ENCODE peak calls at places on chromosomes 7 and 10, in five cellular contexts. V is H1, M is IMR-90, B is HepG2, Z is SK-N-SH. X is an unnamed sample.

GRCh38 chr10:95363303-95363912 is 72.6 kb upstream of the PDLIM1 start:
- DNase-seq in V (no peak), M (peak), B (peak), Z (peak), X (peak)

GRCh38 chr7:124462249-124462648 is 303.3 kb downstream of the GPR37 start:
- DNase-seq in V (no peak), M (peak), B (no peak), Z (no peak), X (no peak)

GRCh38 chr10:13816195-13816926 is 229.6 kb downstream of the PRPF18 start:
- DNase-seq in V (no peak), M (peak), B (no peak), Z (no peak), X (no peak)

GRCh38 chr7:110856704-110857103 is 234.2 kb upstream of the LRRN3 start:
- DNase-seq in V (no peak), M (peak), B (peak), Z (no peak), X (no peak)

GRCh38 chr7:102860351-102860811 is 52.4 kb upstream of the LRRC17 start:
- DNase-seq in V (no peak), M (peak), B (peak), Z (peak), X (no peak)

GRCh38 chr7:151711906-151712771 is 164.8 kb downstream of the PRKAG2 start:
- DNase-seq in V (no peak), M (no peak), B (no peak), Z (no peak), X (no peak)

GRCh38 chr7:27611043-27611442 is 51.6 kb downstream of the HIBADH start:
- DNase-seq in V (no peak), M (peak), B (no peak), Z (no peak), X (no peak)

GRCh38 chr10:121654021-121654545 is 55.8 kb upstream of the FGFR2 start:
- DNase-seq in V (no peak), M (no peak), B (no peak), Z (no peak), X (no peak)

GRCh38 chr7:45594780-45595535 is 20.8 kb downstream of the ADCY1 start:
- DNase-seq in V (no peak), M (no peak), B (no peak), Z (no peak), X (no peak)

GRCh38 chr10:78772083-78772482 is 296.7 kb upstream of the ZMIZ1 start:
- DNase-seq in V (no peak), M (no peak), B (no peak), Z (no peak), X (no peak)

GRCh38 chr10:113991091-113991860 is 52.4 kb upstream of the ADRB1 start:
- DNase-seq in V (no peak), M (no peak), B (no peak), Z (no peak), X (no peak)

GRCh38 chr7:67916571-67916970 is 919.9 kb downstream of the TYW1 start:
- DNase-seq in V (no peak), M (no peak), B (no peak), Z (no peak), X (no peak)

GRCh38 chr10:32239770-32240169 is 107.2 kb downstream of the EPC1 start:
- DNase-seq in V (no peak), M (peak), B (no peak), Z (no peak), X (no peak)

GRCh38 chr10:125355657-125356056 is 195.3 kb upstream of the CTBP2 start:
- DNase-seq in V (no peak), M (no peak), B (no peak), Z (no peak), X (no peak)

GRCh38 chr10:98340261-98340675 is 72.3 kb upstream of the LOXL4 start:
- DNase-seq in V (no peak), M (peak), B (no peak), Z (no peak), X (peak)

GRCh38 chr7:138656952-138657351 is 44.2 kb downstream of the SVOPL start:
- DNase-seq in V (no peak), M (no peak), B (no peak), Z (no peak), X (no peak)

GRCh38 chr7:66883716-66884115 is 37.3 kb upstream of the TMEM248 start:
- DNase-seq in V (no peak), M (peak), B (no peak), Z (no peak), X (no peak)

GRCh38 chr7:154231732-154232131 is 179.5 kb downstream of the DPP6 start:
- DNase-seq in V (peak), M (no peak), B (no peak), Z (no peak), X (no peak)
- TF ChIP-seq RAD21 in V (no peak), M (no peak), B (no peak), Z (no peak), X (no peak)

GRCh38 chr7:13988765-13989137 is 715 bp downstream of the ETV1 start:
- DNase-seq in V (no peak), M (peak), B (no peak), Z (peak), X (no peak)
- H3K9ac ChIP-seq in V (peak), M (peak), B (no peak), Z (peak), X (no peak)

GRCh38 chr7:36165059-36165458 is 12.0 kb downstream of the EEPD1 start:
- DNase-seq in V (no peak), M (peak), B (peak), Z (no peak), X (no peak)

GRCh38 chr7:36171503-36171902 is 18.4 kb downstream of the EEPD1 start:
- DNase-seq in V (no peak), M (no peak), B (no peak), Z (no peak), X (peak)

GRCh38 chr7:36161996-36162395 is 8.9 kb downstream of the EEPD1 start:
- DNase-seq in V (no peak), M (no peak), B (no peak), Z (no peak), X (no peak)

GRCh38 chr7:36165802-36166201 is 12.7 kb downstream of the EEPD1 start:
- DNase-seq in V (no peak), M (no peak), B (no peak), Z (no peak), X (no peak)

DNA sequence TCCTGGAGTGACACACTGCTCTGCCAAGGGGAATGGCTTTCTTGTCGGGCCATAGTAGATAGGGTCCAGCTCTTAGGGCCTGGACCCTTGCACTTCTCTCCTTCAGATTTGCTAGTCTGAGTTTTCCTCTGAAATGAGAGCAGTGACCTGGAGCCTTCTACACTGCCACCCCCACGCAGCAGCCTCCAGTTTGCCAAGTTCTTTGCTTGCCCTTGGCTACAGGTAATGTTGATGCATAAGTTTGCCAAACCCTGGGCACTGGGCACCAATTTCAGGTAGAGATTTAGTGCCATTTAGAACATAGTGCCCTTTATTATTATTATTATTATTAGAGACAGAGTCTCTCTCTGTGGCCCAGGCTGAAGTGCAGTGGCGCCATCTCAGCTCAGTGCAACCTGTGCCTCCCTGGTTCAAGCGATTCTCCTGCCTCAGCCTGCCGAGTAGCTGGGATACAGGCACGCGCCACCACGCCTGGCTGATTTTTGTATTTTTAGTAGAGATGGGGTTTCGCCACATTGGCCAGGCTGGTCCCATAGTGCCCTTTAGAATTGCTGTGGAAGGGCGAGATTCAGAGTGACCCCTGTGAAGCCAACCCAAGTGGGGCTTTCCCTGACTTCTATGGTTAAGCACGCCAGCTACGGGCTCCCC is 14.5 kb downstream of the EEPD1 start:
- DNase-seq in V (no peak), M (no peak), B (no peak), Z (no peak), X (no peak)
- TF ChIP-seq RAD21 in V (no peak), M (no peak), B (no peak), Z (no peak), X (no peak)

DNA sequence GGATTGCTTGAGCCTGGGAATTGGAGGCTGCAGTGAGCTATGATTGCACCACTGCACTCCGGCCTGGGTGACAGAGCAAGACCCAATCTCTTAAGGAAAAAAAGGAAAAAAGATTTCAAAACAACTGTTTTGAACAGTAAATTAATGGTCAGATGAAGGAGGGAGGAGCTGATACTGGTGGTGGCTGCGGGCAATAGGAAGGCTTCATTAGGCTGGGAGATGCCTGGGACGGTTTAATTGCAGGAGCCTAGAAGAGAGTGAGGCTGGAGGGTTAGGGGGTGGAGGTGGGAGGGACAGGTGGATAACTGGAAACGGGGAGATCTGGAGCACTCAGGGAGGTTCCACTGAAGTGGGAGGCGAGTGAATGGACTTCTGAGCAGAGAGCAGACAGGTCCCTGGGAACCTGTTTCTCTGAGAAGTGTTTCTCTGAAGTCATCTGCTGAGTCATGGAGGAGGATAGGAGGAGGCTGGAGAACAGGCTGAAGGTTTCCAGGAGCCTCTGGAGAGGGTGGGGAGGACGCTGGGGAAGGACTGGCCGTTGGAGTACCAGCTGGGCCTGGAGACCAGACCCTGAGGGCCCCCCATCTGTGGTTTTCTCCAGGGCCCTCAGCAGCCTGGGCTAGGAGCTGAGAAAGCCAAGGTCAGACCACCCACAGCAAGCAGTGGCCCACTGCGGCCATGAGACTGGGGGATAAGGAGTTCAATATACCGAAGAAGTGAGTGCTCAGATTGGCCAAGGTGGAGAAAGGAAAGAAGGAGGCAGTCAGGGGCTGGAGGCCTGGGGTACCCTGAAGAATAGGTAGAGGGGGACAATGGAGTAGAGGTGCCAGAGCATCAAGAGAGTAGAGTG is 14.4 kb upstream of the YWHAG start:
- DNase-seq in V (no peak), M (peak), B (no peak), Z (no peak), X (no peak)
- H3K9ac ChIP-seq in V (no peak), M (no peak), B (no peak), Z (peak), X (no peak)

GRCh38 chr7:100443096-100443840 is 7.0 kb upstream of the PPP1R35 start:
- DNase-seq in V (no peak), M (no peak), B (no peak), Z (no peak), X (no peak)
- TF ChIP-seq RAD21 in V (no peak), M (no peak), B (no peak), Z (no peak), X (no peak)

GRCh38 chr10:126422561-126422960 is 34.3 kb upstream of the ADAM12 start:
- DNase-seq in V (no peak), M (peak), B (no peak), Z (no peak), X (no peak)
- H3K9ac ChIP-seq in V (no peak), M (no peak), B (no peak), Z (no peak), X (no peak)

GRCh38 chr7:31384461-31384860 is 43.9 kb upstream of the NEUROD6 start:
- DNase-seq in V (no peak), M (no peak), B (no peak), Z (no peak), X (no peak)

DNA sequence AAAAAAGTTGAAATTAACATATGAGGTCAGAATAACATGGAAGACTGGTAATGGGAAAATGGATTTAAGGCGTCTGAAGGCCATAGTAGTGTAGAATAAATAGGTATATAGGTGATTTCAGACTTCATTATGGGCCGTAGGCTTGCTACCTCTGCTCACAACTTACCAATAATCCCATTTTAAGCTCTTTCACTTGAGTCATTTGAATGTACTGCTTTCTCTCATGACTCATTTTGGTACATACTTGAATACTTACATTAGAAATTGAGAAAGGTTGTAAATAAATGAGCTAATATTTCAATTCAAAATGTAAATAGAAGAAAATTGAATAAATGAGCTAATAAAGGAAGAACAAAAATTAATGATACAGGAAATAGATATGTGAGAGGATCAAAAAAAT is 42.2 kb upstream of the NEUROD6 start:
- DNase-seq in V (no peak), M (no peak), B (no peak), Z (no peak), X (no peak)
- TF ChIP-seq RAD21 in V (no peak), M (no peak), B (no peak), Z (no peak), X (no peak)

DNA sequence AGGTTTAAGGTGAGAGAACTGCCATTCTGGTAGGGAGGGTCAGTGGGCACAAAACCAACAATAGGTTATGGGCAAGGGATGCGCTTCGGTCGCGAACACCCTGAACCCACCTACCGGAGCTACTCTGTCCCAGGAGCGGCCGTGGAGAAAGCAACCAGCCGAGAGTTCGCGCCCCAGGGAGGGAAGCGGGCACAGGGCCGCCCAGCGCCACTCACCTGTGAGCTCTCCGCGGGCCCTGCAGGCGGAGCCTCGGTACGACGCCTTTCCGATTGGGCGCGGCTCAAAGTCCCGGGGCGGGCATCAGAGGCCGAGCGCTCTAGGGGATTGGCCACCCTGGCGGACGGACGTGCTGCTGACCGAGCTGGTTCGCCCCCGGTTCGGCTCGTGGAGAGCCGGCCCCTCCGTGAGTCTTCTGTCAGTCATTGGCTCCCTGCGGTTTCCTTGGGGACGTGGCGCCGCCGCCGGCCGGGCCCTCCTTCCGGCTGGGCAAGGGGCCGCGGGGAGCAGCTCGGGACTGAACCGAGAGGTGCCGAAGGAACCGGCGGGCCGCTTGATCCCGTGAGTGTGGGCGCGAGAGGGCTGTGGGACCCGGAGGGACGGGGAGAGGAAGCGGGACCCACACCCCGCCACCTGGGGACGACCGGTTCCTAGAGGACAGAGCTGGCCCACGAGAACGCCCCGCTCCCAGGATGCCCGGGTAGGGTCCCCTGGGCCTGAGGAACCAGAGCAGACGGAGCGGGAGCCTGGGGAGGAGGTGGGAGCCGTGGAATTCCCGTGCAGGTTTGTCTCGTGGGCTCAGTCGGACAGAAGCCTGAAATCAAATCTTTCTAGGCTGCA is at the start of gene ENTPD7:
- DNase-seq in V (peak), M (peak), B (peak), Z (peak), X (peak)
- H3K9ac ChIP-seq in V (peak), M (peak), B (peak), Z (peak), X (peak)

X was measured in GM12878.